ENCODE peak calls at places on chromosomes 2 and 18, in four cellular contexts. O is sigmoid colon, H is HCT116, K is fibroblast of lung. S is an unnamed sample.

GRCh38 chr2:235841863-235842262 is 326.3 kb downstream of the GBX2 start:
- DNase-seq in O (no peak), H (no peak), K (no peak), S (no peak)

GRCh38 chr2:149313512-149313972 is 16.8 kb upstream of the LYPD6 start:
- DNase-seq in O (no peak), H (peak; percentile 40), K (peak; percentile 22), S (peak; percentile 46)

GRCh38 chr2:24276349-24276899 is 83.9 kb downstream of the ITSN2 start:
- DNase-seq in O (no peak), H (no peak), K (no peak), S (peak; percentile 77)

GRCh38 chr2:172196768-172197322 is 94.1 kb upstream of the DLX2 start:
- DNase-seq in O (no peak), H (no peak), K (peak; percentile 89), S (peak; percentile 100)

GRCh38 chr2:177270531-177270930 is 6.0 kb upstream of the NFE2L2 start:
- DNase-seq in O (no peak), H (no peak), K (peak; percentile 35), S (no peak)

GRCh38 chr2:221958224-221958623 is 340.6 kb downstream of the PAX3 start:
- DNase-seq in O (no peak), H (no peak), K (peak; percentile 30), S (no peak)

GRCh38 chr2:229996320-229996719 is 72.4 kb downstream of the SLC16A14 start:
- DNase-seq in O (no peak), H (no peak), K (no peak), S (no peak)

GRCh38 chr2:695111-695510 is 17.9 kb upstream of the TMEM18 start:
- DNase-seq in O (no peak), H (no peak), K (no peak), S (no peak)

GRCh38 chr2:140085674-140086073 is 1305.5 kb upstream of the NXPH2 start:
- DNase-seq in O (no peak), H (no peak), K (no peak), S (no peak)

GRCh38 chr2:67329513-67329912 is 67.6 kb upstream of the ETAA1 start:
- DNase-seq in O (no peak), H (no peak), K (no peak), S (no peak)

GRCh38 chr2:216560695-216561370 is 62.2 kb downstream of the RPL37A start:
- DNase-seq in O (no peak), H (no peak), K (peak; percentile 90), S (no peak)

GRCh38 chr2:46368416-46368815 is 71.2 kb downstream of the EPAS1 start:
- DNase-seq in O (no peak), H (no peak), K (no peak), S (no peak)

GRCh38 chr2:32811696-32812095 is 135.1 kb upstream of the LTBP1 start:
- DNase-seq in O (no peak), H (no peak), K (no peak), S (no peak)

GRCh38 chr2:27431395-27431794 is 3.0 kb downstream of the NRBP1 start:
- DNase-seq in O (no peak), H (no peak), K (peak; percentile 66), S (peak; percentile 61)

GRCh38 chr2:178327516-178327915 is 123.5 kb downstream of the PRKRA start:
- DNase-seq in O (no peak), H (no peak), K (peak; percentile 53), S (no peak)

GRCh38 chr2:109632158-109632789 is 18.1 kb downstream of the SOWAHC start:
- DNase-seq in O (no peak), H (no peak), K (no peak), S (no peak)

GRCh38 chr2:207042155-207042554 is 102.8 kb downstream of the CPO start:
- DNase-seq in O (no peak), H (no peak), K (peak; percentile 52), S (no peak)

GRCh38 chr2:207044963-207045362 is 105.6 kb downstream of the CPO start:
- DNase-seq in O (no peak), H (no peak), K (no peak), S (no peak)

GRCh38 chr2:207045531-207045930 is 106.2 kb downstream of the CPO start:
- DNase-seq in O (no peak), H (no peak), K (peak; percentile 54), S (no peak)

GRCh38 chr2:207042841-207043240 is 103.5 kb downstream of the CPO start:
- DNase-seq in O (no peak), H (no peak), K (no peak), S (no peak)

GRCh38 chr2:207044380-207044779 is 105.1 kb downstream of the CPO start:
- DNase-seq in O (no peak), H (no peak), K (no peak), S (no peak)
- H3K4me1 ChIP-seq in O (no peaks in the 10 kb centered on the region), H (no peaks in the 10 kb centered on the region), K (no peaks in the 10 kb centered on the region), S (peaks cover 9% of the 10 kb centered on the region)

DNA sequence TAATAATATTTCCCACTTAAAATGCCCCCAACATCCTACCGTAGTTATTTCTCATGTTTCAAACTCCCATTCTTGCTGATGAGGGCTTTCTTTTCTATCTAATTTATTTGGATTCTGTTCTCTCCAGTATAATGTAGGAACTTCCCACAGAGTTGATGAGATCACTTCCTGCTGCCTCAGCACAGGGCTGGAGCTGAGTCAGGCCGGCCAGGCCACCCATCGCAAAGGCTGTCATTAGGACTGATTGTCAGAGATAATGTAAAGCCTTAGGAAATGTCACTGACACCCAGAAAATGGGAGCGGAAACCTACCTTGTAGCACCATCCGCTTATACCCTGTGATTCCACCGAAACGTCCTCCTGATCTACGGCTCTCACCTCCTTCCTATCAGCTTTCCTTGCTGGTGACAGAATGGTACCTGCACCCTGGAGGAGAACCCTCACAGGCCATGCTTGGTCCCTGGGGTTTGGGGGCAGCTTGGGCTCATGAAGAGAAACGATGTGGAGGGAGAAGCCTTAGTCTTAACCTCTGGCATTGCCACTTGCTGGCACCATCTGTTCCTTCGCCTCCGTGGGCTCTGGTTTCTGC is 672.8 kb upstream of the ID2 start:
- DNase-seq in O (no peak), H (no peak), K (peak; percentile 16), S (no peak)
- TF ChIP-seq CTCF in O (no peak), H (no peak), K (no peak), S (no peak)

GRCh38 chr2:101790856-101791255 is 93.3 kb downstream of the MAP4K4 start:
- DNase-seq in O (no peak), H (no peak), K (peak; percentile 55), S (no peak)
- H3K27ac ChIP-seq in O (peak overlapping the region; percentile 48), H (no peak overlapping the region), K (peak overlapping the region; percentile 78), S (no peak overlapping the region)

DNA sequence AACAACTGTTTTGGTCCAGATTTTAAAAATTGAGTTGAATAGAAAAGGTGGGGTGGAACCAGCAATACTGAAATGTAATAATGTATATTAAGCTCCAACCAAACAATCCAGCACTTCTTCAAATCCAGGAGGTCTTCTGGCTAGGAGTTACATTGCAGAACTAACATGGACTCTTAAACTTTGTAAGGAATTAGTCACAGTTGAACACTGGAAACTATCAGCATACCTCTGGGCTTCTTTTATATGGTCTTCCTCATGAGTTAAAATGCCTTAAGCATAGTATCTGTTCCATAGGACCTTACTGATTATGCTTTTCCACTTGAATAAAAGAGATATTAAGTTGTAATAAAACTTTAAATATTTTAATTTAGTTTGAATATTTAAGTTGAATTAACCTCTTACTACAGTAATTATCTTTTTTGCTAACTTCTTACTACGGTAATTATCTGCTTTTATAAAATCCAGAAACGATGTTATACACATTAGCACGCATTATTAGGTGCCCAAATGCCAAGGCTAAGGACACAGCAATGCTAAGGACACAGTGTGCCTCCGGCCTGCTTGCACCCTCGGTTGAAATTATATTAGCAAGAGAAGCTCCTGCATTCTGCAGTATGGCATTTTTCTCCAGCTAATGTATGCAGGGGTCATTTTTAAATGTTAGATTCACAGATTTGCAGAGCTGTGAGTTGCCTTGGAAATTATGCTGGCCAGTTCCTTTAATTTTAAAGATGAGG is 219.9 kb downstream of the NEDD4L start:
- DNase-seq in O (no peak), H (no peak), K (peak; percentile 50), S (no peak)
- H3K4me1 ChIP-seq in O (peaks cover 31% of the 10 kb centered on the region), H (peaks cover 34% of the 10 kb centered on the region), K (no peaks in the 10 kb centered on the region), S (peaks cover 48% of the 10 kb centered on the region)

GRCh38 chr2:42858140-42859005 is 66.0 kb upstream of the HAAO start:
- DNase-seq in O (peak; percentile 57), H (no peak), K (no peak), S (no peak)
- TF ChIP-seq CTCF in O (no peak), H (no peak), K (no peak), S (no peak)

DNA sequence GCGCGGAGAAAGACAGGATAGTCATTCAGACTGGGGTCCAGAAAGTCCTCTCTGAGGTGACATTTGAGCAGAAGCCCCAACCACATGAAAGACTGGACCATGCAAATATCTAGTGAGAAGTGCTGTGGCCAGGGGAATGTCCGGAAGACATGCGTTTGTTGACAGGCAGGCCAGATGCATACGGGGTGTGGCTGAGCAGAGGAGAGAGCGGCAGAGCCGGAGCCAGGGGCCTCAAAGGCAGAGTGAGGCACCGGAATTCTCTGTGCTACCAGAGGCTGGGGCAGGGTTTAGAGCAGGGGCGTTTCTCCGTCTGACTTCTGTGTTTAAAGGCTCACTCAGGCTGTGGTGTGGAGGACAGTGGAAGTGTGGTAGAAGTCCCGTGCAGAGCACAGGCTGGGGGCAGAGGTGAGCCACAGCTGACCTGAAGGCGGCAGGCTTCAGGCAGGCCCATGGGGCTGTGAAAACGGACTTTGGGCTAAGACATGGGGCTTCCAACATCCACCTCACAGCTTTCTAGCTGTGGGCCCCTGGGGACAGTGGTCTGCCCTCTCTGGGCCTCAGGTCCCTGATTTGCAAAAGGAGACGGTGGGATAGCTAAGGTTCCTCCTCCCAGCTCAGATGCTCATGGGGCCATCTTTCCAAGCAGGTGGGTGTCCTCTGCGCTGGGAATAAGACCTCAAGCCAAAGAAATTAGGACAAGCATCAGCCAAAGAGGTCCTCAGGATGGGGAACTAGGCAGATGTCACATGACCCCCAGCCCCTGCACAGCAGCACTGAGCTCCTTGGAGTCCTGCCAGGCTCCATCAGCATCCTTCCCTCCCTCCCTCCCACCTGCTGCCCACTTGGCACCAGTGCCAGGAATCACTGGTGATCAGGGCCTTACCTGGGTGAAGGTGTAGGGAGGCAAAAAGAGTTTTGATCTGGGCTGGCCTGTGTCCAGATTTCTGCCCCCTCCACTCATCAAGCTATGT is 11.2 kb downstream of the RUFY4 start:
- DNase-seq in O (no peak), H (no peak), K (no peak), S (no peak)
- H3K27ac ChIP-seq in O (no peak overlapping the region), H (no peak overlapping the region), K (no peak overlapping the region), S (no peak overlapping the region)

GRCh38 chr2:239225921-239226561 is 174.8 kb downstream of the HDAC4 start:
- DNase-seq in O (peak; percentile 74), H (no peak), K (peak; percentile 81), S (no peak)
- H3K4me1 ChIP-seq in O (peaks cover 98% of the 10 kb centered on the region), H (peaks cover 32% of the 10 kb centered on the region), K (peaks cover 36% of the 10 kb centered on the region), S (no peaks in the 10 kb centered on the region)

S was measured in foreskin keratinocyte.